ENCODE peak calls at places on chromosomes 1 and 21, in seven cellular contexts. L, G, D, Y, V, N and R are unnamed samples.

GRCh38 chr21:37422382-37422781 is 55.8 kb downstream of the DYRK1A start:
- DNase-seq in D (no peak), V (no peak), G (no peak), Y (no peak), L (no peak), N (no peak), R (no peak)

GRCh38 chr1:241532173-241532553 is at the start of gene KMO:
- DNase-seq in N (no peak), G (no peak), L (peak), Y (peak), D (no peak), V (no peak), R (no peak)

GRCh38 chr1:170511066-170511465 is 20.9 kb upstream of the GORAB start:
- DNase-seq in V (no peak), Y (no peak), D (no peak), L (no peak), N (no peak), G (no peak), R (no peak)

GRCh38 chr1:181726608-181727007 is 243.3 kb downstream of the CACNA1E start:
- DNase-seq in N (no peak), Y (no peak), D (no peak), L (no peak), V (no peak), G (no peak), R (no peak)

GRCh38 chr1:29120955-29121485 is 2.7 kb downstream of the TMEM200B start:
- DNase-seq in D (peak), L (no peak), V (peak), G (peak), N (peak), Y (no peak), R (no peak)

GRCh38 chr1:201396859-201397464 is 2.2 kb downstream of the LAD1 start:
- DNase-seq in D (no peak), V (no peak), G (no peak), N (no peak), Y (peak), L (peak), R (no peak)

GRCh38 chr1:71014110-71014509 is 33.5 kb downstream of the PTGER3 start:
- DNase-seq in N (no peak), L (no peak), D (no peak), Y (no peak), G (no peak), V (no peak), R (no peak)

GRCh38 chr1:162475089-162475488 is 22.5 kb upstream of the UHMK1 start:
- DNase-seq in D (no peak), N (no peak), L (no peak), V (no peak), G (no peak), Y (no peak), R (no peak)

GRCh38 chr1:224700915-224701531 is 84.9 kb downstream of the CNIH3 start:
- DNase-seq in Y (peak), V (no peak), N (no peak), D (peak), G (no peak), L (no peak), R (no peak)

GRCh38 chr1:14939527-14940284 is 213.8 kb upstream of the TMEM51 start:
- DNase-seq in D (peak), N (no peak), G (no peak), V (no peak), Y (peak), L (no peak), R (no peak)

GRCh38 chr1:244113532-244114320 is 62.6 kb downstream of the ZBTB18 start:
- DNase-seq in Y (no peak), G (no peak), V (no peak), L (no peak), D (no peak), N (no peak), R (no peak)

GRCh38 chr1:14945132-14946010 is 208.2 kb upstream of the TMEM51 start:
- DNase-seq in V (no peak), D (peak), Y (peak), N (no peak), G (no peak), L (no peak), R (no peak)

GRCh38 chr21:30329203-30329868 is 8.2 kb downstream of the KRTAP27-1 start:
- DNase-seq in Y (no peak), G (no peak), N (no peak), D (no peak), V (no peak), L (no peak), R (no peak)

GRCh38 chr21:25243809-25244208 is 363.5 kb downstream of the MRPL39 start:
- DNase-seq in V (no peak), Y (no peak), G (no peak), N (no peak), D (no peak), L (no peak), R (no peak)

GRCh38 chr21:42148097-42148496 is 70.8 kb upstream of the ABCG1 start:
- DNase-seq in V (no peak), L (no peak), Y (no peak), N (no peak), D (no peak), G (no peak), R (no peak)

GRCh38 chr21:36606292-36606982 is 92.5 kb upstream of the SIM2 start:
- DNase-seq in V (no peak), D (no peak), Y (no peak), G (no peak), L (no peak), N (no peak), R (no peak)

GRCh38 chr21:14251336-14251735 is 35.4 kb downstream of the RBM11 start:
- DNase-seq in N (no peak), G (no peak), L (no peak), D (no peak), Y (no peak), V (no peak), R (no peak)

GRCh38 chr1:38858833-38859560 is 575 bp downstream of the RRAGC start:
- DNase-seq in V (peak), N (peak), Y (peak), L (peak), G (peak), D (peak), R (no peak)

GRCh38 chr1:238060046-238060445 is 169.3 kb upstream of the ZP4 start:
- DNase-seq in D (no peak), Y (no peak), L (no peak), V (no peak), G (no peak), N (no peak), R (no peak)